ENCODE peak calls at places on chromosome 19, in ten cellular contexts. J is activated T-cell treated with anti-CD3 and anti-CD28 coated beads, Interleukin-2, amount 50 U/mL, for 72 hours; K is fibroblast of the aortic adventitia; G is tibial artery; O is ascending aorta; Y is cortex of kidney; R is adipocyte; H is substantia nigra; B is germinal center; C is OCI-M1. S is an unnamed sample.

GRCh38 chr19:9306443-9306842 is 3.2 kb downstream of the ZNF699 start:
- DNase-seq in J (no peak), K (peak), G (no peak), O (no peak), Y (no peak), R (peak), H (no peak), B (no peak), C (no peak), S (no peak)

GRCh38 chr19:17902701-17903100 is 30.1 kb upstream of the CCDC124 start:
- DNase-seq in J (no peak), K (peak), G (no peak), O (no peak), Y (no peak), R (peak), H (no peak), B (no peak), C (no peak), S (no peak)

GRCh38 chr19:41194157-41194552 is 1.1 kb downstream of the CYP2S1 start:
- DNase-seq in J (no peak), K (no peak), G (no peak), O (no peak), Y (no peak), R (no peak), H (no peak), B (no peak), C (no peak), S (no peak)

GRCh38 chr19:50510121-50510670 is 795 bp downstream of the JOSD2 start:
- DNase-seq in J (no peak), K (no peak), G (peak), O (no peak), Y (no peak), R (peak), H (no peak), B (no peak), C (no peak), S (peak)

GRCh38 chr19:56639217-56639616 is 3.7 kb upstream of the SMIM17 start:
- DNase-seq in J (no peak), K (peak), G (no peak), O (no peak), Y (no peak), R (peak), H (no peak), B (no peak), C (peak), S (peak)

GRCh38 chr19:39546599-39546998 is 6.6 kb upstream of the EID2 start:
- DNase-seq in J (no peak), K (no peak), G (no peak), O (no peak), Y (no peak), R (no peak), H (no peak), B (no peak), C (no peak), S (no peak)

GRCh38 chr19:48608798-48609263 is 2.3 kb downstream of the SPACA4 start:
- DNase-seq in J (peak), K (peak), G (peak), O (no peak), Y (no peak), R (peak), H (no peak), B (peak), C (peak), S (peak)

GRCh38 chr19:51107406-51108065 is 673 bp downstream of the CTU1 start:
- DNase-seq in J (no peak), K (peak), G (no peak), O (no peak), Y (no peak), R (no peak), H (no peak), B (no peak), C (peak), S (peak)

GRCh38 chr19:56423985-56424353 is 19.8 kb downstream of the ZNF583 start:
- DNase-seq in J (no peak), K (no peak), G (no peak), O (no peak), Y (no peak), R (no peak), H (no peak), B (no peak), C (peak), S (no peak)

GRCh38 chr19:5787554-5788182 is 3.1 kb upstream of the PRR22 start:
- DNase-seq in J (no peak), K (no peak), G (no peak), O (no peak), Y (no peak), R (no peak), H (no peak), B (no peak), C (no peak), S (no peak)

GRCh38 chr19:3282564-3282963 is 58.1 kb downstream of the CELF5 start:
- DNase-seq in J (no peak), K (no peak), G (no peak), O (no peak), Y (no peak), R (no peak), H (no peak), B (no peak), C (no peak), S (no peak)

GRCh38 chr19:21202865-21203494 is 61.1 kb downstream of the ZNF431 start:
- DNase-seq in J (peak), K (peak), G (no peak), O (no peak), Y (no peak), R (peak), H (no peak), B (peak), C (peak), S (peak)

GRCh38 chr19:42402376-42403116 is 12.4 kb upstream of the CNFN start:
- DNase-seq in J (no peak), K (no peak), G (no peak), O (no peak), Y (no peak), R (no peak), H (no peak), B (no peak), C (no peak), S (peak)

GRCh38 chr19:46739290-46739771 is 6.5 kb upstream of the FKRP start:
- DNase-seq in J (no peak), K (no peak), G (peak), O (no peak), Y (no peak), R (no peak), H (peak), B (no peak), C (no peak), S (no peak)

GRCh38 chr19:18696023-18696422 is 12.5 kb downstream of the CRTC1 start:
- DNase-seq in J (no peak), K (no peak), G (no peak), O (no peak), Y (no peak), R (no peak), H (no peak), B (no peak), C (no peak), S (no peak)

GRCh38 chr19:33524024-33524664 is 2.6 kb upstream of the PEPD start:
- DNase-seq in J (no peak), K (no peak), G (no peak), O (no peak), Y (no peak), R (no peak), H (no peak), B (no peak), C (no peak), S (no peak)

GRCh38 chr19:38496603-38497487 is 63.4 kb downstream of the RYR1 start:
- DNase-seq in J (no peak), K (no peak), G (no peak), O (no peak), Y (no peak), R (no peak), H (no peak), B (no peak), C (no peak), S (no peak)

GRCh38 chr19:50838239-50838638 is 4.9 kb upstream of the KLK15 start:
- DNase-seq in J (no peak), K (no peak), G (no peak), O (no peak), Y (no peak), R (no peak), H (no peak), B (no peak), C (peak), S (no peak)

GRCh38 chr19:3459322-3459881 is 20.9 kb downstream of the SMIM24 start:
- DNase-seq in J (no peak), K (peak), G (peak), O (peak), Y (no peak), R (peak), H (peak), B (no peak), C (peak), S (peak)

GRCh38 chr19:39433480-39434079 is 2.2 kb downstream of the RPS16 start:
- DNase-seq in J (no peak), K (no peak), G (no peak), O (no peak), Y (no peak), R (no peak), H (no peak), B (no peak), C (no peak), S (no peak)

GRCh38 chr19:35889370-35890112 is 10.8 kb downstream of the NFKBID start:
- DNase-seq in J (no peak), K (no peak), G (no peak), O (no peak), Y (no peak), R (no peak), H (no peak), B (no peak), C (no peak), S (no peak)

GRCh38 chr19:11345122-11345752 is 831 bp downstream of the TMEM205 start:
- DNase-seq in J (no peak), K (no peak), G (no peak), O (no peak), Y (no peak), R (peak), H (no peak), B (no peak), C (no peak), S (no peak)

GRCh38 chr19:54094601-54095000 is 6.0 kb downstream of the OSCAR start:
- DNase-seq in J (no peak), K (no peak), G (no peak), O (no peak), Y (no peak), R (no peak), H (no peak), B (no peak), C (no peak), S (no peak)

GRCh38 chr19:51799311-51799997 is 4.5 kb downstream of the FPR3 start:
- DNase-seq in J (no peak), K (peak), G (peak), O (peak), Y (no peak), R (peak), H (peak), B (no peak), C (peak), S (peak)

GRCh38 chr19:31185261-31185660 is 164.0 kb downstream of the TSHZ3 start:
- DNase-seq in J (no peak), K (no peak), G (no peak), O (no peak), Y (no peak), R (no peak), H (no peak), B (no peak), C (no peak), S (no peak)

GRCh38 chr19:53595510-53595867 is 36.3 kb upstream of the DPRX start:
- DNase-seq in J (no peak), K (no peak), G (no peak), O (no peak), Y (no peak), R (no peak), H (no peak), B (no peak), C (no peak), S (no peak)

GRCh38 chr19:43691755-43692154 is 21.8 kb upstream of the PLAUR start:
- DNase-seq in J (no peak), K (no peak), G (no peak), O (no peak), Y (no peak), R (no peak), H (no peak), B (no peak), C (no peak), S (no peak)

GRCh38 chr19:11195681-11196080 is 1.7 kb downstream of the KANK2 start:
- DNase-seq in J (no peak), K (no peak), G (no peak), O (no peak), Y (no peak), R (no peak), H (no peak), B (no peak), C (no peak), S (no peak)

GRCh38 chr19:47097396-47098217 is 16.0 kb downstream of the ZC3H4 start:
- DNase-seq in J (no peak), K (peak), G (peak), O (peak), Y (no peak), R (no peak), H (peak), B (no peak), C (no peak), S (no peak)

GRCh38 chr19:5994407-5995165 is 16.6 kb upstream of the RANBP3 start:
- DNase-seq in J (no peak), K (no peak), G (no peak), O (no peak), Y (no peak), R (no peak), H (no peak), B (no peak), C (no peak), S (peak)

GRCh38 chr19:40565910-40566495 is 10.7 kb upstream of the SHKBP1 start:
- DNase-seq in J (no peak), K (no peak), G (no peak), O (no peak), Y (no peak), R (no peak), H (no peak), B (no peak), C (no peak), S (no peak)

GRCh38 chr19:6772028-6772865 is at the start of gene VAV1:
- DNase-seq in J (peak), K (no peak), G (no peak), O (peak), Y (no peak), R (no peak), H (peak), B (peak), C (peak), S (no peak)

GRCh38 chr19:46609511-46610412 is 8.6 kb downstream of the CALM3 start:
- DNase-seq in J (no peak), K (no peak), G (peak), O (peak), Y (no peak), R (no peak), H (no peak), B (no peak), C (no peak), S (no peak)

GRCh38 chr19:50721441-50722137 is 1.6 kb upstream of the CLEC11A start:
- DNase-seq in J (no peak), K (no peak), G (no peak), O (no peak), Y (no peak), R (peak), H (no peak), B (no peak), C (no peak), S (no peak)

GRCh38 chr19:38697197-38697596 is 47.1 kb downstream of the CAPN12 start:
- DNase-seq in J (no peak), K (no peak), G (no peak), O (no peak), Y (no peak), R (no peak), H (no peak), B (no peak), C (no peak), S (no peak)

GRCh38 chr19:33310606-33311325 is 8.4 kb upstream of the CEBPA start:
- DNase-seq in J (no peak), K (no peak), G (no peak), O (no peak), Y (no peak), R (no peak), H (no peak), B (no peak), C (no peak), S (peak)

GRCh38 chr19:13014101-13014920 is 19.0 kb downstream of the NFIX start:
- DNase-seq in J (no peak), K (peak), G (no peak), O (peak), Y (no peak), R (no peak), H (peak), B (no peak), C (no peak), S (peak)